ENCODE peak calls at places on chromosomes 2 and 18, in nine cellular contexts. V, J, C, Y, B, I, A, G and D are unnamed samples.

GRCh38 chr2:172783091-172783898 is 47.6 kb downstream of the RAPGEF4 start:
- DNase-seq in V (peak; percentile 98), J (no peak), C (no peak), Y (peak; percentile 77), B (peak; percentile 91), I (no peak), A (peak; percentile 98), G (peak; percentile 75), D (no peak)

GRCh38 chr2:11985817-11986566 is 239.6 kb downstream of the LPIN1 start:
- DNase-seq in V (no peak), J (no peak), C (no peak), Y (no peak), B (no peak), I (peak; percentile 67), A (no peak), G (no peak), D (no peak)

GRCh38 chr2:114139542-114139941 is 249.7 kb downstream of the ACTR3 start:
- DNase-seq in V (no peak), J (no peak), C (no peak), Y (no peak), B (no peak), I (no peak), A (no peak), G (no peak), D (no peak)

GRCh38 chr18:3321133-3321812 is 59.3 kb downstream of the MYL12B start:
- DNase-seq in V (peak; percentile 89), J (no peak), C (no peak), Y (peak; percentile 99), B (peak; percentile 97), I (no peak), A (peak; percentile 58), G (peak; percentile 95), D (no peak)

GRCh38 chr2:98771771-98772521 is 41.0 kb upstream of the MGAT4A start:
- DNase-seq in V (peak; percentile 51), J (no peak), C (no peak), Y (peak; percentile 76), B (peak; percentile 90), I (no peak), A (peak; percentile 83), G (no peak), D (no peak)

GRCh38 chr2:88874063-88874657 is 182.7 kb downstream of the RPIA start:
- DNase-seq in V (peak; percentile 65), J (no peak), C (no peak), Y (peak; percentile 79), B (peak; percentile 75), I (peak; percentile 31), A (peak; percentile 45), G (peak; percentile 32), D (peak; percentile 29)

GRCh38 chr18:56021814-56022205 is 433.8 kb upstream of the TCF4 start:
- DNase-seq in V (no peak), J (no peak), C (no peak), Y (no peak), B (no peak), I (no peak), A (no peak), G (no peak), D (no peak)

GRCh38 chr2:158509928-158510797 is 53.4 kb downstream of the PKP4 start:
- DNase-seq in V (peak; percentile 29), J (no peak), C (no peak), Y (no peak), B (peak; percentile 25), I (no peak), A (no peak), G (no peak), D (no peak)

GRCh38 chr2:238027591-238028415 is 33.0 kb upstream of the SCLY start:
- DNase-seq in V (no peak), J (no peak), C (no peak), Y (no peak), B (no peak), I (no peak), A (no peak), G (no peak), D (no peak)

GRCh38 chr2:238032755-238033337 is 28.0 kb upstream of the SCLY start:
- DNase-seq in V (no peak), J (no peak), C (peak; percentile 34), Y (no peak), B (no peak), I (no peak), A (no peak), G (no peak), D (no peak)

GRCh38 chr2:238031749-238032148 is 29.1 kb upstream of the SCLY start:
- DNase-seq in V (no peak), J (no peak), C (no peak), Y (no peak), B (no peak), I (no peak), A (no peak), G (peak; percentile 46), D (no peak)

GRCh38 chr2:238029853-238030252 is 30.9 kb upstream of the SCLY start:
- DNase-seq in V (no peak), J (no peak), C (no peak), Y (no peak), B (no peak), I (no peak), A (no peak), G (no peak), D (no peak)

GRCh38 chr2:238030422-238031155 is 30.2 kb upstream of the SCLY start:
- DNase-seq in V (no peak), J (no peak), C (no peak), Y (no peak), B (no peak), I (no peak), A (no peak), G (no peak), D (no peak)
- TF ChIP-seq CTCF in V (no peak), J (no peak), C (no peak), Y (no peak), B (no peak), I (no peak), A (no peak), G (no peak), D (no peak)

GRCh38 chr18:26655010-26655613 is 106.8 kb upstream of the KCTD1 start:
- DNase-seq in V (peak; percentile 28), J (no peak), C (no peak), Y (peak; percentile 14), B (peak; percentile 20), I (no peak), A (no peak), G (no peak), D (no peak)

GRCh38 chr18:26652501-26652900 is 104.1 kb upstream of the KCTD1 start:
- DNase-seq in V (no peak), J (no peak), C (no peak), Y (no peak), B (no peak), I (no peak), A (no peak), G (no peak), D (no peak)

GRCh38 chr18:26656401-26656943 is 108.1 kb upstream of the KCTD1 start:
- DNase-seq in V (no peak), J (no peak), C (no peak), Y (no peak), B (no peak), I (no peak), A (no peak), G (no peak), D (peak; percentile 40)

GRCh38 chr18:26655614-26656400 is 107.5 kb upstream of the KCTD1 start:
- DNase-seq in V (peak; percentile 58), J (peak; percentile 63), C (no peak), Y (peak; percentile 49), B (peak; percentile 63), I (peak; percentile 68), A (no peak), G (peak; percentile 49), D (peak; percentile 76)

GRCh38 chr18:26654173-26655009 is 106.0 kb upstream of the KCTD1 start:
- DNase-seq in V (no peak), J (no peak), C (no peak), Y (no peak), B (no peak), I (no peak), A (no peak), G (no peak), D (no peak)
- TF ChIP-seq CTCF in V (no peak), J (no peak), C (no peak), Y (no peak), B (no peak), I (no peak), A (no peak), G (peak; percentile 37), D (no peak)

GRCh38 chr2:230231251-230231650 is 5.7 kb downstream of the SP140 start:
- DNase-seq in V (peak; percentile 24), J (no peak), C (no peak), Y (no peak), B (no peak), I (no peak), A (no peak), G (no peak), D (no peak)

GRCh38 chr2:230227216-230227615 is 1.7 kb downstream of the SP140 start:
- DNase-seq in V (no peak), J (no peak), C (no peak), Y (no peak), B (no peak), I (no peak), A (no peak), G (no peak), D (no peak)

GRCh38 chr2:230230801-230231200 is 5.3 kb downstream of the SP140 start:
- DNase-seq in V (peak; percentile 11), J (no peak), C (no peak), Y (no peak), B (no peak), I (no peak), A (no peak), G (no peak), D (no peak)

GRCh38 chr2:230226090-230226551 is 585 bp downstream of the SP140 start:
- DNase-seq in V (no peak), J (no peak), C (peak; percentile 59), Y (no peak), B (no peak), I (no peak), A (no peak), G (no peak), D (no peak)

GRCh38 chr2:230230087-230230486 is 4.6 kb downstream of the SP140 start:
- DNase-seq in V (peak; percentile 85), J (no peak), C (no peak), Y (peak; percentile 70), B (peak; percentile 64), I (no peak), A (peak; percentile 70), G (no peak), D (no peak)
- TF ChIP-seq CTCF in V (no peak), J (no peak), C (no peak), Y (no peak), B (no peak), I (no peak), A (no peak), G (no peak), D (no peak)

DNA sequence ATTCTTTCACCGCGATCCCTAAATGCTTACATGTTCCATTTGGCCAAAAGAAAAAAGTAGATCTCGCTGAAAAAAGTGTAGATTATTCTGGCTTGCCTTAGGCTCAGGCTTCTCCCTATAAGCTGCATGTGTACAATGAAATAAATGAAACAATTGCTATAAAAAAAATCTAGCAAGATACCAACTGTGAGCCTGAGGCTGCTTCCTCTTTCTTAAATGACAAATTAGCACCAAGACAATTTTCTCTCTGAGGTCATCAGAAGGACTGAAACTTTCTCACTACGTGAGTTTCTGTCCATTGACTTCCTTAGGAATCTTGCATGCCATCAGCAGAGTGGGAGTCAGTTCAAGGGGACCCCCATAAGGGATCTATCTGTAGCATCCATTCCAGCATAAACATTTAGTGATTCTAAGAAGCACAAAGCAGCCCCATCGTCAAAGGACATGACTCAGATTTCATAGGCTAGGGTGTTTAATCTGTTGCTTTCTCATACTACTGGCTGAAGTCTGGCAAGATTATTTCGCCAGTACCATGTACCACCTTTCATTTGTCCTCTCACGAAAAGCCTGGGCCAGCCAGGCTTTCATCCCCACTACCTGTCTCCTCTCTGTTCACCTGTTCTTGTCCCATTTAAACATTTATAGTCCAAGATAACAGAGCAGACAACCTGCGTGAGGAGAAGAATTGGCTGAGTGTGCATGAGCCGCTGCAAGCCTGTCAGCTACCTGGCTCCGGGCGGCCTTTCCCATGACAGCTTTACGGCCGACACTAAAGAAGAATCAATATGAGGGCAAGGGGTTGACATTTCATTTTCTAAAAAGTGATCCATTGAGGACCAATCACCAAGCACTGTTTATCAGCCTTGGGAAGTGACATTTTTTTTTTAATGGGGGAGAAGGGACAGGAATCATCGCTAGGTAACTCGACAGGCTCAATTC is 120.0 kb downstream of the EPHA4 start:
- DNase-seq in V (no peak), J (no peak), C (no peak), Y (no peak), B (no peak), I (no peak), A (no peak), G (no peak), D (no peak)
- TF ChIP-seq CTCF in V (no peak), J (no peak), C (no peak), Y (no peak), B (no peak), I (no peak), A (no peak), G (no peak), D (no peak)